ENCODE peak calls at places on chromosomes 6 and 20, in eight cellular contexts. B, M, T, U, E, J, X and H are unnamed samples.
A peak's percentile ranks its signal among the peaks of the same experiment; 100 is the strongest.

GRCh38 chr20:52003976-52004375 is 187.6 kb downstream of the ZFP64 start:
- DNase-seq in B (no peak), M (no peak), T (no peak), U (no peak), E (no peak), J (no peak), X (no peak), H (no peak)

GRCh38 chr20:7775072-7775471 is 165.2 kb downstream of the HAO1 start:
- DNase-seq in B (no peak), M (no peak), T (no peak), U (no peak), E (no peak), J (no peak), X (no peak), H (no peak)

GRCh38 chr6:162063666-162064065 is 663.9 kb downstream of the PRKN start:
- DNase-seq in B (no peak), M (no peak), T (no peak), U (no peak), E (no peak), J (no peak), X (no peak), H (no peak)

GRCh38 chr6:23013776-23014175 is 444.4 kb downstream of the HDGFL1 start:
- DNase-seq in B (no peak), M (no peak), T (no peak), U (no peak), E (no peak), J (no peak), X (no peak), H (no peak)

GRCh38 chr20:37723668-37724067 is 29.8 kb downstream of the CTNNBL1 start:
- DNase-seq in B (no peak), M (no peak), T (peak; percentile 38), U (no peak), E (no peak), J (no peak), X (no peak), H (no peak)

GRCh38 chr20:31721408-31722332 is 998 bp downstream of the BCL2L1 start:
- DNase-seq in B (no peak), M (peak; percentile 49), T (no peak), U (no peak), E (no peak), J (peak; percentile 83), X (no peak), H (peak; percentile 67)

GRCh38 chr20:12838261-12838866 is 170.4 kb upstream of the SPTLC3 start:
- DNase-seq in B (no peak), M (no peak), T (peak; percentile 34), U (no peak), E (no peak), J (no peak), X (no peak), H (peak; percentile 5)

GRCh38 chr6:104449918-104450317 is 409.8 kb downstream of the HACE1 start:
- DNase-seq in B (no peak), M (no peak), T (peak; percentile 64), U (no peak), E (no peak), J (no peak), X (no peak), H (no peak)

GRCh38 chr6:45420083-45420908 is 42.6 kb upstream of the SUPT3H start:
- DNase-seq in B (no peak), M (peak; percentile 24), T (no peak), U (peak; percentile 33), E (no peak), J (peak; percentile 77), X (peak; percentile 34), H (peak; percentile 13)

GRCh38 chr20:57199656-57200405 is 66.6 kb downstream of the BMP7 start:
- DNase-seq in B (no peak), M (no peak), T (no peak), U (no peak), E (no peak), J (no peak), X (no peak), H (no peak)

GRCh38 chr6:54286141-54286540 is 22.1 kb upstream of the TINAG start:
- DNase-seq in B (no peak), M (no peak), T (no peak), U (no peak), E (no peak), J (no peak), X (no peak), H (no peak)

GRCh38 chr20:41047975-41048305 is 19.3 kb downstream of the TOP1 start:
- DNase-seq in B (no peak), M (no peak), T (no peak), U (no peak), E (no peak), J (no peak), X (no peak), H (peak; percentile 59)

GRCh38 chr6:143018955-143019354 is 41.7 kb upstream of the AIG1 start:
- DNase-seq in B (peak; percentile 30), M (no peak), T (no peak), U (no peak), E (no peak), J (no peak), X (no peak), H (no peak)

GRCh38 chr6:96304997-96305396 is 216.6 kb upstream of the UFL1 start:
- DNase-seq in B (no peak), M (no peak), T (peak; percentile 13), U (no peak), E (no peak), J (no peak), X (no peak), H (no peak)

GRCh38 chr20:2102585-2103453 is 1.2 kb downstream of the STK35 start:
- DNase-seq in B (peak; percentile 90), M (peak; percentile 92), T (peak; percentile 87), U (peak; percentile 88), E (peak; percentile 76), J (peak; percentile 97), X (peak; percentile 78), H (peak; percentile 92)
- TF ChIP-seq POLR2A in B (peak; percentile 44), M (peak; percentile 62), T (peak; percentile 84), U (peak; percentile 73), E (no peak), J (no peak), X (peak; percentile 90), H (peak; percentile 53)

DNA sequence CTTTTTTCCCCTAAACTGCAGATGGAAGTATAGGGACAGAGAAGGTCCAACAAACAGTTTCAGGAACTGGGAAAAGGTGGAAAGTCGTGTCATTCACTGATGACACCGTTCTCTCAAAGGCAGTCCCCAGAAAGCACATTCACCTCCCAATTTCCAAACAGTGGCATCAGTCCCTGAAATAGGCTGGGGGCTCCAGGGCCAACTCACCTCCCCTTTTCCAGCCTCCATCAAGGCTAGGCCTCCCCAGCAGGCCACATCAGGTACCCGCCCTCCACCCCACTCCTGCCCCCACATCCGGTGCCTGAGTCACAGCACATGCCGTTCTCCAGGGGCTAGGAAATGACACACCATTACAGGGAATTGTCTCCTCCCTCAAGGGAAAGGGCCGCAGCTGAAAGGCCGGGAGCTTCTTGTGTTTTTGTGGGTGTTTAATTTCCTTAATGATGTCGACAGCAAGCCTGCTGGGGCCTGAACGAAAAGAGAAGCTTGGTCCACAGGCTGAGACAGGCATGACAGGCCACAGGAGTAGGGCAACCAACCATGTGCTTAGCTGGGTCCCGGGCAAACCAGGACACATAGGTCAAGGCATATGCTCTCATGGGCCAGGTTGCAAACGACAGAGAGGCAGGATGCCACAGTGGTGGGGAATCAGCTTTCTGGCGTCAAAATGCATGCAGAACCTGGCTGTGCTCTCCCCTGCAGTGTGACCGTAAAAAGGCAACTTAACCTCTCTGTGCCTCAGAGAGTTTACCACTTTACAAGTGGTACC is 39.2 kb downstream of the ZMYND8 start:
- DNase-seq in B (peak; percentile 89), M (peak; percentile 80), T (peak; percentile 56), U (peak; percentile 88), E (peak; percentile 87), J (peak; percentile 85), X (peak; percentile 89), H (peak; percentile 43)
- TF ChIP-seq POLR2A in B (peak; percentile 56), M (peak; percentile 76), T (peak; percentile 45), U (peak; percentile 30), E (no peak), J (no peak), X (no peak), H (peak; percentile 49)

DNA sequence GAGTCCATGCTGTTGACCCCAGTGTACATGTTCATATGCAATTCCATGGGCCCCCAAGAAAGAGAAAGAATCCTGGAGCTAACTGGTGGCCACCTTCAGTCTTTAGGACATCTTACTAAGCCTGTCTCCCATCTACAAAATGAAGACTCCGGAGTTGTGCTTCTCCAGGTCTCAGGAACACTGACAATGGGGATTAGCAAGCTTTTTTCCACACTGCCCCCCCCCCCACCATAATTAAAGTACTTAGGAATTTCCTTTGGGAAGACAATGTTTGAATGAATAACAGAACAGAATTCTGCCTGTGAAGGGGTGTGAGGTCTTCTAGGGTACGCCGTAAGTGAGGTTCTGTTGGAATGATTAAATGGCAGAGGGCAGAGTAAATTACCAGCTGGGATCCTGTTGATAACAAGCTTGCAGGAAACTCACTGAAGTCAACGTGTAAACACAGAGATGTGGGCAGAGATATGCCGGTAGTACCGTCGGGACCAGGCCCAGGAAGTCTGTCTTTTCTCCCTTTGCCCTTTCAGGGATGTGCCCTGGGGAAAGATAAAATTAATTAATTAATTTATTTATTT is 63.1 kb downstream of the ANKRD6 start:
- DNase-seq in B (peak; percentile 25), M (no peak), T (no peak), U (no peak), E (no peak), J (no peak), X (no peak), H (peak; percentile 64)
- TF ChIP-seq POLR2A in B (no peak), M (no peak), T (no peak), U (no peak), E (no peak), J (no peak), X (no peak), H (no peak)

GRCh38 chr20:35606127-35606526 is 9.5 kb upstream of the SPAG4 start:
- DNase-seq in B (no peak), M (no peak), T (no peak), U (no peak), E (no peak), J (peak; percentile 43), X (no peak), H (no peak)

GRCh38 chr20:35607003-35607735 is 8.5 kb upstream of the SPAG4 start:
- DNase-seq in B (no peak), M (no peak), T (no peak), U (no peak), E (no peak), J (no peak), X (no peak), H (no peak)

GRCh38 chr20:35615667-35616464 is at the start of gene SPAG4:
- DNase-seq in B (peak; percentile 100), M (peak; percentile 72), T (no peak), U (peak; percentile 80), E (no peak), J (peak; percentile 100), X (peak; percentile 99), H (peak; percentile 99)

GRCh38 chr20:35611482-35611881 is 4.1 kb upstream of the SPAG4 start:
- DNase-seq in B (no peak), M (no peak), T (no peak), U (no peak), E (no peak), J (no peak), X (no peak), H (no peak)

DNA sequence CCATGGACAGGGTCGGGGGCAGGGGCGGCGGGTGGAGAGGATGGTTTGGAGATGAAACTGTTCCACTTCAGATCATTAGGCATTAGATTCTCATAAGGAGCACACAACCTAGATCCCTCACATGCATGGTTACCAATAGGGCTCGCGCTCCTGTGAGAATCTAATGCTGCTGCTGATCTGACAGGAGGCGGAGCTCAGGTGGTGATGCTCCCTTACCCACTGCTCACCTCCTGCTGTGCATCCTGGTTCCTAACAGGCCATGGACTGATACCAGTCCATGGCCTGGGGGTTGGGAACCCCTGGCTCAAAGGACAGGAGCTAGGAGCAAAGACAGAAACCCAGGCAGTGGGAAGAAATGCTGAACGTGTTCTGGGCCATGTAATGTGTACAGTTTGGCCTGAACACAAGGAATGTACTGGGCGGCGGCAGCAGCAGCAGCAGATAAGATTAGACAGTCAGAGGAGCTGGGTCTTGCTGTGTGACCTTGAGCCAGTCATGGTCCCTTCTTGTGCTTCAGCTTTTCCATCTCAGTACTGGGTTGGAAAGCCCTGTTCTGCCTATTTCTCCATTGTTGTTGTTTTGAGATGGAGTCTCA is 4.7 kb upstream of the SPAG4 start:
- DNase-seq in B (peak; percentile 48), M (no peak), T (no peak), U (no peak), E (no peak), J (no peak), X (no peak), H (peak; percentile 79)
- TF ChIP-seq POLR2A in B (no peak), M (no peak), T (no peak), U (no peak), E (no peak), J (no peak), X (no peak), H (no peak)